ENCODE peak calls at places on chromosomes 3 and 15, in four cellular contexts. One of them, this sample, is unnamed.
A peak's percentile ranks its signal among the peaks of the same experiment; 100 is the strongest.

GRCh38 chr15:51938286-51938685 is 33.3 kb downstream of the LEO1 start:
- DNase-seq in uterus: no peak
- DNase-seq in sigmoid colon: no peak
- DNase-seq in spleen: no peak
- DNase-seq in this sample: no peak

GRCh38 chr3:151315136-151315535 is 1.5 kb downstream of the GPR87 start:
- DNase-seq in spleen: no peak
- DNase-seq in sigmoid colon: no peak
- DNase-seq in uterus: no peak
- DNase-seq in this sample: no peak

GRCh38 chr3:45980229-45980813 is 15.3 kb downstream of the FYCO1 start:
- DNase-seq in uterus: no peak
- DNase-seq in sigmoid colon: no peak
- DNase-seq in spleen: no peak
- DNase-seq in this sample: no peak

GRCh38 chr15:43948691-43949325 is 122.0 kb downstream of the WDR76 start:
- DNase-seq in sigmoid colon: no peak
- DNase-seq in uterus: no peak
- DNase-seq in spleen: no peak
- DNase-seq in this sample: no peak

GRCh38 chr15:63060699-63061098 is 18.2 kb downstream of the TPM1 start:
- DNase-seq in sigmoid colon: no peak
- DNase-seq in spleen: no peak
- DNase-seq in uterus: no peak
- DNase-seq in this sample: peak; percentile 76

GRCh38 chr3:169340055-169340454 is 323.5 kb downstream of the MECOM start:
- DNase-seq in uterus: no peak
- DNase-seq in spleen: no peak
- DNase-seq in sigmoid colon: no peak
- DNase-seq in this sample: no peak

GRCh38 chr3:13012228-13012691 is 61.0 kb downstream of the IQSEC1 start:
- DNase-seq in uterus: no peak
- DNase-seq in sigmoid colon: peak; percentile 89
- DNase-seq in spleen: peak; percentile 94
- DNase-seq in this sample: peak; percentile 45

GRCh38 chr15:74307827-74308642 is 59.4 kb downstream of the CYP11A1 start:
- DNase-seq in spleen: no peak
- DNase-seq in uterus: peak; percentile 61
- DNase-seq in sigmoid colon: peak; percentile 66
- DNase-seq in this sample: peak; percentile 57

GRCh38 chr15:43230640-43231115 is 9.9 kb upstream of the EPB42 start:
- DNase-seq in sigmoid colon: peak; percentile 72
- DNase-seq in uterus: no peak
- DNase-seq in spleen: no peak
- DNase-seq in this sample: no peak

GRCh38 chr3:142857056-142857455 is 31.8 kb downstream of the PCOLCE2 start:
- DNase-seq in sigmoid colon: no peak
- DNase-seq in spleen: no peak
- DNase-seq in uterus: no peak
- DNase-seq in this sample: peak; percentile 7

GRCh38 chr15:94653071-94653470 is 421.7 kb downstream of the MCTP2 start:
- DNase-seq in sigmoid colon: no peak
- DNase-seq in uterus: no peak
- DNase-seq in spleen: no peak
- DNase-seq in this sample: no peak

GRCh38 chr3:142467738-142468137 is 19.9 kb upstream of the XRN1 start:
- DNase-seq in uterus: no peak
- DNase-seq in spleen: no peak
- DNase-seq in sigmoid colon: no peak
- DNase-seq in this sample: no peak

GRCh38 chr15:72379856-72380255 is 4.0 kb upstream of the HEXA start:
- DNase-seq in uterus: no peak
- DNase-seq in sigmoid colon: no peak
- DNase-seq in spleen: no peak
- DNase-seq in this sample: no peak

GRCh38 chr3:7305561-7305960 is 444.6 kb downstream of the GRM7 start:
- DNase-seq in sigmoid colon: no peak
- DNase-seq in uterus: no peak
- DNase-seq in spleen: no peak
- DNase-seq in this sample: no peak

GRCh38 chr15:83284563-83285283 is at the start of gene BNC1:
- DNase-seq in sigmoid colon: no peak
- DNase-seq in spleen: no peak
- DNase-seq in uterus: no peak
- DNase-seq in this sample: no peak

GRCh38 chr15:85589873-85590272 is 204.9 kb downstream of the KLHL25 start:
- DNase-seq in sigmoid colon: no peak
- DNase-seq in uterus: no peak
- DNase-seq in spleen: no peak
- DNase-seq in this sample: no peak

GRCh38 chr15:70158309-70158995 is 60.7 kb upstream of the TLE3 start:
- DNase-seq in uterus: no peak
- DNase-seq in spleen: no peak
- DNase-seq in sigmoid colon: no peak
- DNase-seq in this sample: no peak
- TF ChIP-seq POLR2A in uterus: no peak
- TF ChIP-seq POLR2A in spleen: no peak
- TF ChIP-seq POLR2A in sigmoid colon: no peak
- TF ChIP-seq POLR2A in this sample: no peak

DNA sequence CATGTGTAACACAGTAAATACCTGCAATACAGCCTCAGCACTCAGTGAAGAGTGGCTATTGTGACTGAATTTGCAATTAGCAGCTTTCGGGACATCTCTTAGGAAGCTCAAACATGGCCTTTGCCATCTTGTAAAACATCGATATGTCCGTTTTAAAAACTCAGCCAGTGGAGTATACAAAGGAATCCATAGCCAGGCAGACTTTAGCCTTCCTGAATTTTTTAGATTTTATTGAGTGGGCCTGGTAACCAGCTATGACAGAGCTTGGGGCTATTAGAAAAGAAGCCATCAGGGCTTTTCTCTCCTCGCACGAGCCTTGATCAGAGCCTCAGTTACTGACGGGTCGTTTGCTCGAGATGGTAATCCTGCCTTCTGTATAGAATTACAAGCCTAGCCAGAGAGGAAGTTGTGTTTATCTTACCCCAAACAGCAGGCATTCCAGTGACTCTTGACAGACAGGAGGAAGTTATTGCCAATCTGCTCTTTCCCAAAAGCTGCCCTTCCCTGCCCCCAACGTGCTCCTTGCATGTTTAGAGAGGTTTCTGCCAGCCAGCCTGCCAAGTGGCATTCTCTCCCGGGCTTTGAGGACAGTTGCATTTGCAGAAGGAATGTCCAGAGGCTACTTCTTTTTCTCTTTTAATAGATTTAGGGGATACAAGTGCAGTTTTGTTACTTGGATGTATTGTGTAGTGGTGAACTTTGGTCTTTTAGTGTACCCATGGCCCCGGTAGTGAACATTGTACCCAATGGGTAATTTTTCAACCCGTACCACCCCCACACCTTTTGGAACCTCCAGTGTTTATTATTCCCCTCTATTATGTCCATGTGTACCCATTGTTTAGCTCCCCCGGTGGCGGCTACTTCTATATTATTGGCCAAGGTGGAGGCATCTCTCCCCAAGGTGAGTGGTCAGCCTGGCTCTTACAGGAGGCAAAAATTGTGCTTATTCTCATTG is 40.6 kb downstream of the ITPR1 start:
- DNase-seq in uterus: no peak
- DNase-seq in sigmoid colon: no peak
- DNase-seq in spleen: no peak
- DNase-seq in this sample: peak; percentile 97
- H3K4me1 ChIP-seq in uterus: peaks cover 4% of the 10 kb centered on the region
- H3K4me1 ChIP-seq in sigmoid colon: peaks cover 61% of the 10 kb centered on the region
- H3K4me1 ChIP-seq in spleen: peaks cover 39% of the 10 kb centered on the region
- H3K4me1 ChIP-seq in this sample: peaks cover 66% of the 10 kb centered on the region

DNA sequence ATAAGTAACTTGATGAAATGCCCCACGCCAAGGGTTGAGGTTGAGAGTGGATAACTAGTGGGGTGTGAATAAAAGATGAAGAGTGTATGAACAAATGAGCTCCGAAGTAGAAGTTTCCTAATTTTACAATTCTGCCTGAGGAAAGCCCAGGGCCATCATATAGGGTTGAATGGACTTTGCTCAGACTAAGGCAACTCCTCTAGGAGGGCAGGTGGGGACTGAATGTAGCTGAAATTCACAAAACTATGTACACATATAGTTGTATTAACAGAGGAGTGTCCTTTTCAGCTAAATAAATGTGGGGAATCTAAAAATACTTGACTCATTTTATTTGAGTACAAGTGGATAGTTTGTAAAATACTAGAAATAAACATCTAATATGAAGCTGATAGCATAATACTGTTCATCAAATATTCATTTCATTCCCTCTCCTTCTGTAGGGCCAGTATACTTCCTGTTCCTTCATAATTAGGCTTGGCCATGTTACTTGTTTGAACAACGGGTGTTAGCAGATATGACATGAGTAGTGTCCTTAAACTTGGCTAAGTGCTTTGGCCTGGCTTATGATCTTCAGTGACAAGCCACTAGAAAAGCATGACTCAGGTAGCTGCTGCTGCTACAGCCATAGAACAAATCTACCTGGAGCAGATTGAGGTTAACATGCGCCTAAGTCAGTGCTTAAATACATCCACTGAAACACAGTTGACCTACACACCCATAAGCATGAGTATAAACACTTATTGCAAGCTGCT is 26.5 kb downstream of the PLSCR1 start:
- DNase-seq in spleen: no peak
- DNase-seq in sigmoid colon: no peak
- DNase-seq in uterus: no peak
- DNase-seq in this sample: no peak
- TF ChIP-seq POLR2A in spleen: no peak
- TF ChIP-seq POLR2A in sigmoid colon: no peak
- TF ChIP-seq POLR2A in uterus: no peak
- TF ChIP-seq POLR2A in this sample: no peak

DNA sequence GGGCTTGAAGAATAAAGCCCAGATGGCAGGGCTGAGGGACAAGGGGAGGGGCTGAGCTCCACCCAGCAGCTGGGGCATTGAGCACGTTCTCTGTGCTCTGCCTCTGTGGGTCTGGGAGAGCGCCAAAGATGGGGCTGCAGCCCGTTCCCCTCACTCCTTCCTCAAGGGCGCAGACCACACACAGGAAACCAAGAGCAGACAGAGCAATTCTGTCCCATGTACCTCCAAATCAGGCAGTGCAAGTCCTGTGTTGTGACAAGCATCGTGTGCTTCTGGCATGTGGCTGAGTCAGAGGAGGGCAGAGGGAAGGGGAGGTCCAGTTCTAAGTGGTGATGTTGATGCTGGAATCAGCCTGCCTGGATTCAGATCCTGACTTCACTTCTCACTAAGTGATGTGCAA is 15.6 kb upstream of the KIF23 start:
- DNase-seq in uterus: no peak
- DNase-seq in sigmoid colon: no peak
- DNase-seq in spleen: no peak
- DNase-seq in this sample: no peak
- H3K4me1 ChIP-seq in uterus: peaks cover 6% of the 10 kb centered on the region
- H3K4me1 ChIP-seq in sigmoid colon: peaks cover 8% of the 10 kb centered on the region
- H3K4me1 ChIP-seq in spleen: peaks cover 8% of the 10 kb centered on the region
- H3K4me1 ChIP-seq in this sample: peaks cover 9% of the 10 kb centered on the region

GRCh38 chr15:60568301-60568742 is 89.4 kb upstream of the ICE2 start:
- DNase-seq in uterus: no peak
- DNase-seq in sigmoid colon: no peak
- DNase-seq in spleen: no peak
- DNase-seq in this sample: no peak
- TF ChIP-seq POLR2A in uterus: no peak
- TF ChIP-seq POLR2A in sigmoid colon: no peak
- TF ChIP-seq POLR2A in spleen: no peak
- TF ChIP-seq POLR2A in this sample: no peak

DNA sequence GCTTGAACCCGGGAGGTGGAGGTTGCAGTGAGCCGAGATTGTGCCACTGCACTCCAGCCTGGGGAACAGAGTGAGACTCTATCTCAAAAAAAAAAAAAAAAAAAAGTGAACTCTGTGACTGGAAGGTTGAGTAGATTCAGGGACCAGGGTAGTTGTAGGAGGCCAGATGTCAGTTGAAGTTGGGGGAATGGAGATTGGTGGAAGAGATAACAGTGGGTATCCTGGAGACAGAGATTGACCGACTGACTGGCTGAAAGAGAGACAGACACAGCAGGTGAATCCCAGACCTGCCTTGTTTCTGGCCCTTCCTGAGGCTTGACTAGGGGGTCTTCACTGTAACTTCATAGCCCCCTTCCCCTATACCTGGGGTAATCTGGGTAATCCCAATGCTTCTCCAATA is 22.1 kb upstream of the RNU6-1 start:
- DNase-seq in sigmoid colon: no peak
- DNase-seq in uterus: no peak
- DNase-seq in spleen: no peak
- DNase-seq in this sample: no peak
- H3K4me1 ChIP-seq in sigmoid colon: peaks cover 17% of the 10 kb centered on the region
- H3K4me1 ChIP-seq in uterus: peaks cover 5% of the 10 kb centered on the region
- H3K4me1 ChIP-seq in spleen: peaks cover 16% of the 10 kb centered on the region
- H3K4me1 ChIP-seq in this sample: peaks cover 19% of the 10 kb centered on the region